ENCODE peak calls at places on chromosomes 13 and 19, in nine cellular contexts. J is hepatocyte; D is endodermal cell; K is astrocyte; I is effector memory CD4-positive, alpha-beta T cell; S is transverse colon; Z is left ventricle myocardium inferior; A is ovary; P is dorsolateral prefrontal cortex. R is an unnamed sample.

GRCh38 chr13:63938851-63939250 is 2523.2 kb upstream of the PCDH20 start:
- DNase-seq in A (no peak), K (no peak), D (no peak), P (no peak), I (no peak), Z (no peak), S (no peak), J (no peak), R (no peak)

GRCh38 chr13:106530907-106531520 is 4.4 kb downstream of the EFNB2 start:
- DNase-seq in I (no peak), A (no peak), D (no peak), K (no peak), J (no peak), S (no peak), Z (no peak), P (no peak), R (no peak)

GRCh38 chr13:47959468-47960088 is 41.5 kb downstream of the SUCLA2 start:
- DNase-seq in A (no peak), I (no peak), P (no peak), J (no peak), Z (no peak), S (no peak), D (no peak), K (no peak), R (no peak)

GRCh38 chr19:30066781-30067759 is 125.0 kb downstream of the URI1 start:
- DNase-seq in Z (no peak), D (peak; percentile 36), J (no peak), K (no peak), A (no peak), I (no peak), S (peak; percentile 5), P (no peak), R (no peak)

GRCh38 chr19:40605201-40605971 is 4.2 kb downstream of the LTBP4 start:
- DNase-seq in J (peak; percentile 84), P (no peak), A (peak; percentile 80), Z (peak; percentile 72), I (peak; percentile 85), K (peak; percentile 51), D (peak; percentile 87), S (peak; percentile 93), R (peak; percentile 61)

GRCh38 chr13:106650690-106651205 is 82.8 kb upstream of the ARGLU1 start:
- DNase-seq in I (no peak), Z (no peak), K (peak; percentile 12), A (no peak), P (no peak), D (no peak), S (no peak), J (no peak), R (no peak)

GRCh38 chr13:113431171-113431570 is 22.1 kb downstream of the ADPRHL1 start:
- DNase-seq in P (no peak), K (no peak), A (no peak), D (no peak), Z (no peak), S (no peak), I (no peak), J (no peak), R (no peak)

GRCh38 chr19:52527954-52528326 is 472 bp downstream of the ZNF808 start:
- DNase-seq in P (peak; percentile 10), J (peak; percentile 40), Z (no peak), D (peak; percentile 64), K (no peak), S (peak; percentile 10), A (peak; percentile 47), I (no peak), R (no peak)

GRCh38 chr13:51687928-51688714 is 103.9 kb downstream of the WDFY2 start:
- DNase-seq in P (no peak), D (no peak), Z (no peak), A (no peak), K (no peak), J (no peak), S (no peak), I (no peak), R (no peak)

GRCh38 chr19:3919793-3920192 is 13.1 kb upstream of the NMRK2 start:
- DNase-seq in S (no peak), K (no peak), J (no peak), A (no peak), Z (no peak), P (no peak), I (no peak), D (no peak), R (no peak)

GRCh38 chr19:3910105-3910504 is 22.8 kb upstream of the NMRK2 start:
- DNase-seq in Z (no peak), S (no peak), P (no peak), K (no peak), I (no peak), J (no peak), D (no peak), A (no peak), R (no peak)

GRCh38 chr19:3914199-3914598 is 18.7 kb upstream of the NMRK2 start:
- DNase-seq in S (no peak), D (no peak), I (no peak), J (no peak), P (no peak), K (no peak), Z (no peak), A (no peak), R (no peak)

DNA sequence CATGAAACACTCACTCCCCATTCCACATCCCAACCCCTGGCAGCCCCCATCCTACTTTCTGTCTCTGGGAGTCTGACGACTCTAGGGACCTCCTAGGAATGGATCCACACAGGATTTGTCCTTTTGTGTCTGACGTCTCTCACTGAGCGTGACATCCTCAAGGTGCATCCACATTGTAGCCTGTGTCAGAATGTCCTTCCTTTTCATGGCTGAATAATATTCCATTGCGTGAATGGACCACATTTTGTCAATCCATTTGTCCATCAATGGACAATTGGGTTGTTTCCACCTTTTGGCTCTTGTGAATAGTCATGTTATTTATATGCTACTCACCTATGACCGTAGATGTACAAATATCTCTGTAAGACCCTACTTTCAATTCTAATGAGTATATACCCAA is 16.8 kb upstream of the NMRK2 start:
- DNase-seq in Z (no peak), K (no peak), A (no peak), P (no peak), I (no peak), J (no peak), S (no peak), D (no peak), R (no peak)
- H3K4me3 ChIP-seq in Z (no peak overlapping the region), K (no peak overlapping the region), A (no peak overlapping the region), P (no peak overlapping the region), I (no peak overlapping the region), J (no peak overlapping the region), S (no peak overlapping the region), D (no peak overlapping the region), R (no peak overlapping the region)

GRCh38 chr19:49558591-49558990 is 21.8 kb downstream of the NOSIP start:
- DNase-seq in S (no peak), J (no peak), I (no peak), Z (no peak), P (no peak), D (no peak), K (no peak), A (no peak), R (no peak)

GRCh38 chr19:49559443-49559842 is 20.9 kb downstream of the NOSIP start:
- DNase-seq in I (no peak), Z (no peak), D (no peak), S (no peak), A (no peak), K (no peak), J (no peak), P (no peak), R (no peak)

GRCh38 chr19:49555600-49556411 is 24.6 kb downstream of the NOSIP start:
- DNase-seq in Z (peak; percentile 32), J (peak; percentile 64), A (peak; percentile 70), S (peak; percentile 84), K (no peak), D (peak; percentile 98), I (peak; percentile 68), P (no peak), R (peak; percentile 77)

GRCh38 chr19:49556412-49557398 is 23.7 kb downstream of the NOSIP start:
- DNase-seq in D (peak; percentile 92), S (no peak), Z (no peak), J (no peak), A (no peak), K (no peak), I (no peak), P (no peak), R (no peak)

DNA sequence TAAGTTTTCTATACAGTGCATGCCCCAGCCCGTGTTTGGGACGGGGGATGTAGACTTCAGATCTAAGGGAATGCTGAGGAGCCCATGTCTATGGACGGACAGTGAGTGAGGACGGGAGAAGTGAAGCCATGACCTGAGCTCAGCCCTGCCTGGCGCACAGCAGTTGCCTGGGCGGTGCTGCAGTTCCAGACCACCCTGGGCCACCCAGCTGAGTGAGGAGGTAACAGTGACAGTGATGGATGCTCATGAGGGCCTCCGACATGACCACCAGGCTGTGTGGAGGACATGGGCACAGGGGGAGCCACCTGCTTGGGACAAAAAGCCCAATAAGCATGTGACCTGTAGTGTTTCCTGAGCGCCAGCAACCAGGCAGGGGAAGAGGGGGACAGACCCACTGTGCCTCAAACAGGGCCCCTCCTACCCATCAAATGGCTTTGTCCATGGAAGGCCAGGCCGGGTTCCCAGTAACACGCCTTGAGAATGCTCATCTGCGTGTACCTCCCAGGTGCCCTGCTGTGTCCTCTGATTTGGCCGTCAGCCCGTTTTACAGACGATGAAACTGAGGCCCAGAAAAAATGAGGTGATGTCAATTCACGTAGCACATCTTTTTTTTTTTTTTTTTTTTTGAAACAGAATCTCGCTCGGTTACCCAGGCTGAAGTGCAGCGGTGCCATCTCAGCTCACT is 22.6 kb downstream of the NOSIP start:
- DNase-seq in Z (no peak), D (no peak), J (no peak), K (no peak), A (no peak), P (no peak), S (no peak), I (no peak), R (no peak)
- H3K27ac ChIP-seq in Z (no peak overlapping the region), D (no peak overlapping the region), J (no peak overlapping the region), K (no peak overlapping the region), A (no peak overlapping the region), P (no peak overlapping the region), S (no peak overlapping the region), I (peak overlapping the region; percentile 68), R (no peak overlapping the region)

DNA sequence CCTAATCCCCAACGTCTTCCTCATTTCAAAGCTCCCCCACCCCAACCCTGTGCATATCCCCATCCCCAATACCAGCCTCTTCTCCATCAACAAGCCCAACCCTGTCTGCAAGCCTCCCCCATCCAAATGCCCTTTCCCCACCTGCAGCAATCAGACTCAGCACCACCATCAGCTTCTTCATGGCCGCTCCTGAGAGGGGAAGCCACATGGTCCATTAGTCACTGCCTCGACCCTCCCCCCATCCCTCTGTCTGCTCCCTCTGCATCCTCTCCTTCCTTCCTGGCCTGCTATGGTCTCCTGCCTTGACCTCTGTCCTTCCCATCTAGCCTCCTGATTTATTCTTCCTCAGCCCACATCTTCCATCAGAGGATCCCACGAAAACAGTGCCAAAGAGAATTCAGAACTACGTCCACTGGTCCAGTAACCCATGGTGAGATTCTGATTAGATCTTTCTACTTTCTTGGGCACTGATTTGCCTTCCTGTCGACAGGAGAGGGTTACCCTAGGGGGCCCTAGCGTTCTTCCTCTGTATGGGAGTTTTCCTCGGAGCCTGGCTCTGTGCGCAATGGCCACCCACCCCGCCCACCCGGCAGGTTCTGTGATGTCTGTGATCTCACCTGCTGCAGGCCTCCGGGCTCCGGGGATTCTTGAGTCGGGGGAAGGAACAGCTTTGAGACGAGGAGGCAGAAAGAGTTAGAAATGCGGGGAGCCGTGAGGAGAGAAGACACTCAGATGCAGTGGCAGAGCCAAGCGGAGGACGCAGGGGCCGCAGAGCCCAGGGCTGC is 1.3 kb downstream of the KLK6 start:
- DNase-seq in D (peak; percentile 73), S (no peak), P (no peak), K (no peak), A (no peak), Z (no peak), I (no peak), J (no peak), R (no peak)
- H3K4me3 ChIP-seq in D (no peak overlapping the region), S (no peak overlapping the region), P (peak overlapping the region; percentile 63), K (no peak overlapping the region), A (no peak overlapping the region), Z (no peak overlapping the region), I (no peak overlapping the region), J (no peak overlapping the region), R (no peak overlapping the region)

GRCh38 chr13:20332361-20333096 is 100.4 kb upstream of the GJB6 start:
- DNase-seq in K (peak; percentile 45), J (no peak), D (no peak), Z (no peak), P (no peak), A (no peak), S (no peak), I (no peak), R (peak; percentile 27)
- H3K27ac ChIP-seq in K (no peak overlapping the region), J (no peak overlapping the region), D (peak overlapping the region; percentile 95), Z (no peak overlapping the region), P (no peak overlapping the region), A (no peak overlapping the region), S (no peak overlapping the region), I (no peak overlapping the region), R (peak overlapping the region; percentile 57)